ENCODE peak calls at places on chromosomes 1 and 21, in four cellular contexts. M, F, D and V are unnamed samples.

GRCh38 chr1:165525708-165526107 is 18.1 kb upstream of the LRRC52 start:
- DNase-seq in M (no peak), F (no peak), D (no peak), V (no peak)

GRCh38 chr21:36756527-36756926 is 57.6 kb downstream of the SIM2 start:
- DNase-seq in F (no peak), M (no peak), D (no peak), V (peak; percentile 45)

GRCh38 chr1:101506541-101507164 is 269.8 kb downstream of the S1PR1 start:
- DNase-seq in M (peak; percentile 14), F (no peak), D (no peak), V (peak; percentile 70)

GRCh38 chr1:11071463-11072215 is 11.8 kb upstream of the SRM start:
- DNase-seq in D (no peak), M (no peak), F (no peak), V (no peak)

GRCh38 chr1:161162806-161163205 is 3.4 kb upstream of the PPOX start:
- DNase-seq in M (no peak), F (no peak), D (no peak), V (no peak)

GRCh38 chr1:200128081-200128480 is 100.6 kb downstream of the NR5A2 start:
- DNase-seq in F (no peak), D (no peak), M (no peak), V (no peak)

GRCh38 chr1:55727010-55727409 is 511.8 kb upstream of the USP24 start:
- DNase-seq in D (no peak), M (no peak), F (no peak), V (no peak)

GRCh38 chr1:51729824-51730284 is 113.0 kb downstream of the OSBPL9 start:
- DNase-seq in M (peak; percentile 74), D (no peak), F (no peak), V (peak; percentile 76)

GRCh38 chr1:32540589-32540988 is 1.4 kb downstream of the ZBTB8A start:
- DNase-seq in F (no peak), D (no peak), M (no peak), V (peak; percentile 19)

GRCh38 chr1:5286244-5286643 is 631.8 kb downstream of the AJAP1 start:
- DNase-seq in M (no peak), D (no peak), F (peak; percentile 6), V (no peak)

GRCh38 chr1:201982923-201983805 is 716 bp downstream of the RNPEP start:
- DNase-seq in M (peak; percentile 88), D (peak; percentile 65), F (peak; percentile 42), V (peak; percentile 93)

GRCh38 chr21:43278359-43278758 is 109.6 kb downstream of the CRYAA start:
- DNase-seq in M (no peak), F (no peak), D (no peak), V (no peak)

GRCh38 chr21:42836402-42836666 is 43.0 kb downstream of the WDR4 start:
- DNase-seq in D (no peak), M (no peak), F (no peak), V (no peak)

GRCh38 chr1:35558374-35559316 is 1.0 kb downstream of the NCDN start:
- DNase-seq in D (no peak), M (peak; percentile 87), F (no peak), V (peak; percentile 79)

GRCh38 chr1:27508139-27508665 is 18.2 kb upstream of the WASF2 start:
- DNase-seq in D (no peak), F (no peak), M (no peak), V (peak; percentile 81)

GRCh38 chr21:44855572-44855971 is 17.9 kb downstream of the PTTG1IP start:
- DNase-seq in F (no peak), D (no peak), M (no peak), V (no peak)

GRCh38 chr1:6603424-6603850 is 768 bp upstream of the KLHL21 start:
- DNase-seq in M (peak; percentile 87), F (peak; percentile 53), D (peak; percentile 64), V (peak; percentile 85)

GRCh38 chr1:22626219-22626902 is 10.1 kb upstream of the C1QA start:
- DNase-seq in F (no peak), D (no peak), M (peak; percentile 50), V (no peak)

GRCh38 chr1:8818325-8818775 is 910 bp upstream of the RERE start:
- DNase-seq in M (no peak), D (peak; percentile 53), F (no peak), V (peak; percentile 34)

GRCh38 chr1:39675220-39675619 is 3.3 kb upstream of the NT5C1A start:
- DNase-seq in D (no peak), M (no peak), F (no peak), V (no peak)

GRCh38 chr1:36253463-36253862 is 29.2 kb downstream of the THRAP3 start:
- DNase-seq in M (no peak), F (no peak), D (no peak), V (no peak)

GRCh38 chr1:97204468-97204867 is 482.9 kb downstream of the PTBP2 start:
- DNase-seq in D (no peak), F (no peak), M (no peak), V (no peak)

GRCh38 chr21:33750017-33750416 is 107.7 kb downstream of the ITSN1 start:
- DNase-seq in M (no peak), D (no peak), F (no peak), V (no peak)

GRCh38 chr1:227417622-227418245 is 99.4 kb upstream of the CDC42BPA start:
- DNase-seq in M (no peak), D (no peak), F (no peak), V (no peak)

GRCh38 chr1:65995326-65995725 is 202.6 kb downstream of the PDE4B start:
- DNase-seq in D (no peak), F (no peak), M (no peak), V (no peak)

GRCh38 chr1:15083578-15083977 is 70.0 kb upstream of the TMEM51 start:
- DNase-seq in M (no peak), D (no peak), F (no peak), V (no peak)

GRCh38 chr1:118077331-118078055 is 107.5 kb downstream of the SPAG17 start:
- DNase-seq in M (no peak), F (no peak), D (no peak), V (peak; percentile 57)

GRCh38 chr1:65068202-65069011 is 79.6 kb upstream of the AK4 start:
- DNase-seq in M (peak; percentile 54), F (no peak), D (no peak), V (peak; percentile 20)

GRCh38 chr1:190453550-190453949 is 24.1 kb downstream of the BRINP3 start:
- DNase-seq in F (no peak), M (no peak), D (no peak), V (no peak)

GRCh38 chr1:16441312-16441641 is 753 bp downstream of the NECAP2 start:
- DNase-seq in F (no peak), M (no peak), D (no peak), V (peak; percentile 13)

GRCh38 chr1:16326833-16327404 is 25.4 kb downstream of the FBXO42 start:
- DNase-seq in F (no peak), M (no peak), D (no peak), V (no peak)

GRCh38 chr1:182855886-182856285 is 16.7 kb downstream of the DHX9 start:
- DNase-seq in D (no peak), M (no peak), F (no peak), V (no peak)